ENCODE peak calls at places on chromosomes 11 and 22, in ten cellular contexts. B is cardiac muscle cell; Y is testis; O is thoracic aorta; A is A549; S is PC-3; N is CD8-positive, alpha-beta memory T cell; C is uterus; K is mesendoderm; F is naive thymus-derived CD4-positive, alpha-beta T cell. J is an unnamed sample.

GRCh38 chr22:39216143-39216490 is 28.7 kb downstream of the PDGFB start:
- DNase-seq in K (no peak), A (no peak), O (no peak), C (peak; percentile 3), N (no peak), Y (no peak), F (no peak), S (no peak), B (no peak), J (peak; percentile 23)

GRCh38 chr11:94025695-94026394 is 4.7 kb downstream of the HEPHL1 start:
- DNase-seq in O (no peak), A (no peak), Y (no peak), C (no peak), K (no peak), F (no peak), N (no peak), S (no peak), B (no peak), J (no peak)

GRCh38 chr11:73323464-73323863 is 15.4 kb downstream of the ARHGEF17 start:
- DNase-seq in B (peak; percentile 80), K (peak; percentile 89), S (no peak), F (no peak), O (peak; percentile 80), A (no peak), Y (peak; percentile 87), C (peak; percentile 93), N (no peak), J (peak; percentile 79)

GRCh38 chr11:109794501-109794900 is 298.7 kb upstream of the ZC3H12C start:
- DNase-seq in C (no peak), A (no peak), N (no peak), F (no peak), B (no peak), K (no peak), Y (no peak), O (no peak), S (no peak), J (no peak)

GRCh38 chr11:134529212-134530096 is 117.4 kb upstream of the B3GAT1 start:
- DNase-seq in K (no peak), O (no peak), F (no peak), S (no peak), N (peak; percentile 33), C (peak; percentile 3), Y (peak; percentile 18), B (no peak), A (no peak), J (peak; percentile 53)

GRCh38 chr11:121437018-121437685 is 15.0 kb upstream of the SORL1 start:
- DNase-seq in B (no peak), O (no peak), K (no peak), A (no peak), N (no peak), Y (no peak), C (no peak), F (no peak), S (peak; percentile 58), J (no peak)

GRCh38 chr11:27456140-27456801 is 16.3 kb downstream of the LGR4 start:
- DNase-seq in F (no peak), O (no peak), C (no peak), K (no peak), S (peak; percentile 75), Y (no peak), B (no peak), A (no peak), N (no peak), J (no peak)

GRCh38 chr11:128451651-128452470 is 135.5 kb downstream of the ETS1 start:
- DNase-seq in A (no peak), K (no peak), S (no peak), O (no peak), Y (peak; percentile 64), N (no peak), C (no peak), F (no peak), B (no peak), J (peak; percentile 81)

DNA sequence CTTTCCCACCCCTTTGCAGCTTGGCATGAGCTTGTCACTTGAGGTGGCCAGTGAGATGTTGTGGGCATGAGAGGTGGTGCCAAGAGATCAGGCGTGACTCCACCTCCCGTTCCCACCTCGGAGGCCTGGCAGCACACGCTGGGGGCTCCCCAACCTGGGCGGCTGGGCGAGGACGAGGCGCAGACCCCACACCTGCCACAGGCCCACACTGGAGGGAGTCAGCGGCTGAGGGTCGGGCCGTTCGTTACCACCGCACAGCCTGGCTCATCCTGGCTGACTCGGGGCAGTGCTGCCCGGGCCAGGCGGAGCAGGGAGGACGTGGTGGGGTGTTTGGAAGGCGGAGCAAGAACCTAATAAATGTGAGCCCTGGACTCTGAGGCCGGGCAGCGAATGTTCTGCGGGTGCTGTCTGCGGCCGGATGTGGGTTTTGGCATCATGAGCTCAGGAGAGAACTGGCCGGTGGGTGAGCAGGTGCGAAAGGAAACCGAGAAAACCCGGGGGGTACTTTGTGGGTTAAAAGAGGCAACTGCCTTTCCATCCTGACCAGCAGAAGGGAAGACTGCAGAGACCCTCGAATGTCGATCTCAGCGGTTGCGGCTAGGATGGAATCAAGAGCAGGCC is 10.1 kb upstream of the IFITM3 start:
- DNase-seq in S (no peak), Y (no peak), F (no peak), C (peak; percentile 21), A (no peak), N (no peak), K (no peak), B (no peak), O (no peak), J (peak; percentile 61)
- H3K4me1 ChIP-seq in S (no peaks in the 10 kb centered on the region), Y (peaks cover 56% of the 10 kb centered on the region), F (peaks cover 37% of the 10 kb centered on the region), C (peaks cover 20% of the 10 kb centered on the region), A (peaks cover 9% of the 10 kb centered on the region), N (peaks cover 45% of the 10 kb centered on the region), K (peaks cover 9% of the 10 kb centered on the region), B (peaks cover 30% of the 10 kb centered on the region), O (peaks cover 19% of the 10 kb centered on the region), J (peaks cover 30% of the 10 kb centered on the region)

GRCh38 chr11:44748606-44749005 is 21.8 kb downstream of the TSPAN18 start:
- DNase-seq in S (no peak), K (no peak), A (no peak), F (no peak), N (no peak), Y (no peak), C (peak; percentile 10), O (no peak), B (no peak), J (no peak)

GRCh38 chr11:44747339-44747738 is 20.6 kb downstream of the TSPAN18 start:
- DNase-seq in A (no peak), Y (no peak), F (no peak), C (no peak), B (no peak), S (no peak), O (no peak), N (no peak), K (no peak), J (no peak)

GRCh38 chr11:44749160-44749559 is 22.4 kb downstream of the TSPAN18 start:
- DNase-seq in O (no peak), A (no peak), B (no peak), S (no peak), F (no peak), K (no peak), N (no peak), C (peak; percentile 4), Y (no peak), J (no peak)

GRCh38 chr11:44746894-44747293 is 20.1 kb downstream of the TSPAN18 start:
- DNase-seq in C (peak; percentile 9), B (no peak), S (no peak), N (no peak), O (no peak), F (no peak), Y (no peak), A (no peak), K (no peak), J (no peak)

DNA sequence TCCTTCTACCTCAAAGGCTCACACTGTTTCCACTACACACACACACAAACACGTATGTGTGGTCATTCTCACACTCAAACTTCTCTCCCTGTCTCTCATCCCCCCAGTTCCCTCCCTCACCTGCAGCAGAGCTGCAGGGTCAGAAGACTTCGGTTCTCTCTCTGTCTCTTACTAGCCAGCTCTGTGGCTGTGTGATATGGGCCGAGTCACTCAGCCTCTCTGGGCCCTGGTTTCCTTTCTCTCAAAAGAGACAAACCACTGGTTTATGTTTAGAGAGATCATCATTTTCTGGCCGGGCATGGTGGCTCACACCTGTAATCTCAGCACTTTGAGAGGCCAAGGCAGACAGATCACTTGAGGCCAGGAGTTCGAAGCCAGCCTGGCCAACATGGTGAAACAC is 21.1 kb downstream of the TSPAN18 start:
- DNase-seq in C (peak; percentile 8), Y (no peak), S (no peak), N (no peak), A (no peak), K (no peak), B (no peak), F (no peak), O (no peak), J (no peak)
- H3K27ac ChIP-seq in C (no peak overlapping the region), Y (no peak overlapping the region), S (no peak overlapping the region), N (no peak overlapping the region), A (no peak overlapping the region), K (no peak overlapping the region), B (no peak overlapping the region), F (peak overlapping the region; percentile 56), O (no peak overlapping the region), J (no peak overlapping the region)

DNA sequence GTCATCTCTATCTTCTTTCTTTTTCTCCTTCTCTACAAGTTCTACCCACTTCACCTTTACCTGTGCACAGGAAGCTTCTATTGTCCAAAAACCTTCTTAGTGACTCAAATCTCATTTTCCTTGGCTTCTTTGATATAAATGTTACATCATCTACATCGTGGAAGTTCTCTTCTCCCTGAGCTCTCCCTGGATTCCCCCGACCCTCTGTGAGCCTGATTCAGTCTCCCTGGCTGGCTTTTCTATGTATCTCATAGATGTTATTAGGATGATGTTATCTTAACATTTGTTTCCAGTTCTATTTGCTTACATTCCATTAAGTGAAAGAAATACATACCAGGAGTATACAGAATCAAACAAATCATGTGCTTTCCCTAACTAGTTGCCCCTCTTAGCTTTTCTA is 235.8 kb upstream of the PITPNB start:
- DNase-seq in N (no peak), K (no peak), O (no peak), F (no peak), A (no peak), Y (no peak), B (no peak), S (no peak), C (no peak), J (no peak)
- H3K4me1 ChIP-seq in N (no peaks in the 10 kb centered on the region), K (no peaks in the 10 kb centered on the region), O (no peaks in the 10 kb centered on the region), F (no peaks in the 10 kb centered on the region), A (peaks cover 3% of the 10 kb centered on the region), Y (no peaks in the 10 kb centered on the region), B (no peaks in the 10 kb centered on the region), S (no peaks in the 10 kb centered on the region), C (no peaks in the 10 kb centered on the region), J (no peaks in the 10 kb centered on the region)

GRCh38 chr11:8948901-8949300 is 6.1 kb upstream of the ASCL3 start:
- DNase-seq in B (no peak), K (peak; percentile 74), F (no peak), O (no peak), N (no peak), C (no peak), Y (no peak), S (no peak), A (no peak), J (no peak)

GRCh38 chr11:8942518-8943066 is at the start of gene ASCL3:
- DNase-seq in O (no peak), A (no peak), N (no peak), S (no peak), Y (no peak), C (no peak), F (no peak), K (no peak), B (no peak), J (no peak)

GRCh38 chr11:8941341-8942103 is 1.3 kb downstream of the ASCL3 start:
- DNase-seq in F (no peak), A (no peak), B (no peak), S (no peak), K (no peak), O (no peak), N (no peak), Y (no peak), C (no peak), J (no peak)

DNA sequence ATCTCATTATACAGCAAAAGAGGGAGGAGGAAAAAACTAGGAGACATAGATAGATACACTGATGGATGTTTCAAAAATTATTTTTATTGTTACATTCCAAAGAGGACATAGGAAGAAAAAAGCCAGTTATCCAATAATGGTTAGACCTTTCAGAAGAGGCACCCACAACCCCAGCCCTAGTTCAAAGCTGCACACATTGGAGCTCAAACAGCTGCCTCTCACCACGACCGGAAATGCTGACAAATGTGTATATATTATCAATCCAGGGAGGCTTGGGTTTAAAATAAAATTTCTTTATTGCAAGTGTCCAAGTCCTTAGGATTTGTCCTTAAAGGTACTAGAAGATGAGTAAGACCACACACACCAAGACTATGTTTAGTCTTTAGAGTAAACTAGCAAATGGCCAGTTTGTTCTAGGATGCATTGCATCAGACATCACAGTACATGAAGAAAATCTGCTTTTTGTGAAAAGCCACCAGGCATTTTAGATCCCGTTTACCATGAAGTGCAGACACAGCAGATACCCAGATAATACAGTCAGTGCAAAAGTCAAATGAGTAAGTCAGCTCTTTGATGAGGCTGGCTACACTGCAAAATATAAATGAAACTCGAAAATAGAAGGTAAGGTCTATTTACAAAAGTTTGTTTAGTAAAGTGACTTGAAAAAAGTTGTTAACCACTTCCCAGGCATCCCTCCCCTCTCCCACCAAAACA is 4.6 kb upstream of the ASCL3 start:
- DNase-seq in O (no peak), F (no peak), S (no peak), N (no peak), B (no peak), A (no peak), C (no peak), K (no peak), Y (no peak), J (no peak)
- H3K27ac ChIP-seq in O (no peak overlapping the region), F (no peak overlapping the region), S (no peak overlapping the region), N (no peak overlapping the region), B (no peak overlapping the region), A (no peak overlapping the region), C (no peak overlapping the region), K (no peak overlapping the region), Y (no peak overlapping the region), J (no peak overlapping the region)

J was measured in upper lobe of right lung.